ENCODE peak calls at places on chromosomes 12 and 14, in ten cellular contexts. One of them, this sample, is unnamed.

GRCh38 chr14:43410631-43411030 is 1096.5 kb downstream of the FSCB start:
- DNase-seq in T-helper 1 cell: no peak
- DNase-seq in astrocyte: no peak
- DNase-seq in fibroblast of mammary gland: no peak
- DNase-seq in NCI-H1105 treated with DMSO at 0.1 percent for 48 hours: no peak
- DNase-seq in NCI-H2081: no peak
- DNase-seq in memory B cell: no peak
- DNase-seq in mammary epithelial cell: no peak
- DNase-seq in stimulated activated CD8-positive, alpha-beta memory T cell treated with anti-CD3 and anti-CD28 coated beads, Interleukin-2, amount 100 ng/mL, for 1 hour: no peak
- DNase-seq in activated CD4-positive, alpha-beta T cell treated with anti-CD3 and anti-CD28 coated beads, Interleukin-2, amount 10 ng/mL, durations not matched to agents 7 days and 5 days: no peak
- DNase-seq in this sample: no peak

GRCh38 chr12:93387780-93388179 is 10.1 kb downstream of the NUDT4 start:
- DNase-seq in T-helper 1 cell: no peak
- DNase-seq in astrocyte: peak; percentile 77
- DNase-seq in fibroblast of mammary gland: peak; percentile 77
- DNase-seq in NCI-H1105 treated with DMSO at 0.1 percent for 48 hours: no peak
- DNase-seq in NCI-H2081: no peak
- DNase-seq in memory B cell: no peak
- DNase-seq in mammary epithelial cell: peak; percentile 68
- DNase-seq in stimulated activated CD8-positive, alpha-beta memory T cell treated with anti-CD3 and anti-CD28 coated beads, Interleukin-2, amount 100 ng/mL, for 1 hour: no peak
- DNase-seq in activated CD4-positive, alpha-beta T cell treated with anti-CD3 and anti-CD28 coated beads, Interleukin-2, amount 10 ng/mL, durations not matched to agents 7 days and 5 days: no peak
- DNase-seq in this sample: no peak

GRCh38 chr12:43285248-43285647 is 266.8 kb downstream of the ADAMTS20 start:
- DNase-seq in T-helper 1 cell: no peak
- DNase-seq in astrocyte: peak; percentile 98
- DNase-seq in fibroblast of mammary gland: peak; percentile 98
- DNase-seq in NCI-H1105 treated with DMSO at 0.1 percent for 48 hours: no peak
- DNase-seq in NCI-H2081: no peak
- DNase-seq in memory B cell: no peak
- DNase-seq in mammary epithelial cell: peak; percentile 95
- DNase-seq in stimulated activated CD8-positive, alpha-beta memory T cell treated with anti-CD3 and anti-CD28 coated beads, Interleukin-2, amount 100 ng/mL, for 1 hour: no peak
- DNase-seq in activated CD4-positive, alpha-beta T cell treated with anti-CD3 and anti-CD28 coated beads, Interleukin-2, amount 10 ng/mL, durations not matched to agents 7 days and 5 days: no peak
- DNase-seq in this sample: no peak

GRCh38 chr12:69108024-69108423 is 131.3 kb upstream of the CPSF6 start:
- DNase-seq in T-helper 1 cell: no peak
- DNase-seq in astrocyte: peak; percentile 42
- DNase-seq in fibroblast of mammary gland: peak; percentile 8
- DNase-seq in NCI-H1105 treated with DMSO at 0.1 percent for 48 hours: no peak
- DNase-seq in NCI-H2081: no peak
- DNase-seq in memory B cell: no peak
- DNase-seq in mammary epithelial cell: no peak
- DNase-seq in stimulated activated CD8-positive, alpha-beta memory T cell treated with anti-CD3 and anti-CD28 coated beads, Interleukin-2, amount 100 ng/mL, for 1 hour: no peak
- DNase-seq in activated CD4-positive, alpha-beta T cell treated with anti-CD3 and anti-CD28 coated beads, Interleukin-2, amount 10 ng/mL, durations not matched to agents 7 days and 5 days: no peak
- DNase-seq in this sample: no peak

GRCh38 chr14:29016050-29016900 is 249.7 kb downstream of the FOXG1 start:
- DNase-seq in T-helper 1 cell: no peak
- DNase-seq in astrocyte: peak; percentile 16
- DNase-seq in fibroblast of mammary gland: peak; percentile 60
- DNase-seq in NCI-H1105 treated with DMSO at 0.1 percent for 48 hours: peak; percentile 49
- DNase-seq in NCI-H2081: peak; percentile 56
- DNase-seq in memory B cell: no peak
- DNase-seq in mammary epithelial cell: no peak
- DNase-seq in stimulated activated CD8-positive, alpha-beta memory T cell treated with anti-CD3 and anti-CD28 coated beads, Interleukin-2, amount 100 ng/mL, for 1 hour: no peak
- DNase-seq in activated CD4-positive, alpha-beta T cell treated with anti-CD3 and anti-CD28 coated beads, Interleukin-2, amount 10 ng/mL, durations not matched to agents 7 days and 5 days: no peak
- DNase-seq in this sample: peak; percentile 59

GRCh38 chr12:100795193-100796179 is 910 bp downstream of the ANO4 start:
- DNase-seq in T-helper 1 cell: no peak
- DNase-seq in astrocyte: peak; percentile 18
- DNase-seq in fibroblast of mammary gland: no peak
- DNase-seq in NCI-H1105 treated with DMSO at 0.1 percent for 48 hours: peak; percentile 52
- DNase-seq in NCI-H2081: no peak
- DNase-seq in memory B cell: no peak
- DNase-seq in mammary epithelial cell: no peak
- DNase-seq in stimulated activated CD8-positive, alpha-beta memory T cell treated with anti-CD3 and anti-CD28 coated beads, Interleukin-2, amount 100 ng/mL, for 1 hour: no peak
- DNase-seq in activated CD4-positive, alpha-beta T cell treated with anti-CD3 and anti-CD28 coated beads, Interleukin-2, amount 10 ng/mL, durations not matched to agents 7 days and 5 days: no peak
- DNase-seq in this sample: no peak

GRCh38 chr12:43884683-43885410 is 49.0 kb downstream of the TMEM117 start:
- DNase-seq in T-helper 1 cell: no peak
- DNase-seq in astrocyte: no peak
- DNase-seq in fibroblast of mammary gland: no peak
- DNase-seq in NCI-H1105 treated with DMSO at 0.1 percent for 48 hours: peak; percentile 74
- DNase-seq in NCI-H2081: no peak
- DNase-seq in memory B cell: no peak
- DNase-seq in mammary epithelial cell: peak; percentile 87
- DNase-seq in stimulated activated CD8-positive, alpha-beta memory T cell treated with anti-CD3 and anti-CD28 coated beads, Interleukin-2, amount 100 ng/mL, for 1 hour: no peak
- DNase-seq in activated CD4-positive, alpha-beta T cell treated with anti-CD3 and anti-CD28 coated beads, Interleukin-2, amount 10 ng/mL, durations not matched to agents 7 days and 5 days: no peak
- DNase-seq in this sample: no peak

GRCh38 chr14:29216316-29216715 is 449.7 kb downstream of the FOXG1 start:
- DNase-seq in T-helper 1 cell: no peak
- DNase-seq in astrocyte: no peak
- DNase-seq in fibroblast of mammary gland: no peak
- DNase-seq in NCI-H1105 treated with DMSO at 0.1 percent for 48 hours: peak; percentile 100
- DNase-seq in NCI-H2081: peak; percentile 91
- DNase-seq in memory B cell: no peak
- DNase-seq in mammary epithelial cell: no peak
- DNase-seq in stimulated activated CD8-positive, alpha-beta memory T cell treated with anti-CD3 and anti-CD28 coated beads, Interleukin-2, amount 100 ng/mL, for 1 hour: no peak
- DNase-seq in activated CD4-positive, alpha-beta T cell treated with anti-CD3 and anti-CD28 coated beads, Interleukin-2, amount 10 ng/mL, durations not matched to agents 7 days and 5 days: no peak
- DNase-seq in this sample: peak; percentile 94

GRCh38 chr12:88188180-88188579 is 46.1 kb downstream of the TMTC3 start:
- DNase-seq in T-helper 1 cell: no peak
- DNase-seq in astrocyte: peak; percentile 49
- DNase-seq in fibroblast of mammary gland: no peak
- DNase-seq in NCI-H1105 treated with DMSO at 0.1 percent for 48 hours: no peak
- DNase-seq in NCI-H2081: no peak
- DNase-seq in memory B cell: no peak
- DNase-seq in mammary epithelial cell: peak; percentile 31
- DNase-seq in stimulated activated CD8-positive, alpha-beta memory T cell treated with anti-CD3 and anti-CD28 coated beads, Interleukin-2, amount 100 ng/mL, for 1 hour: no peak
- DNase-seq in activated CD4-positive, alpha-beta T cell treated with anti-CD3 and anti-CD28 coated beads, Interleukin-2, amount 10 ng/mL, durations not matched to agents 7 days and 5 days: no peak
- DNase-seq in this sample: no peak

GRCh38 chr12:12267801-12268200 is 957 bp upstream of the LRP6 start:
- DNase-seq in T-helper 1 cell: no peak
- DNase-seq in astrocyte: no peak
- DNase-seq in fibroblast of mammary gland: no peak
- DNase-seq in NCI-H1105 treated with DMSO at 0.1 percent for 48 hours: peak; percentile 59
- DNase-seq in NCI-H2081: peak; percentile 41
- DNase-seq in memory B cell: no peak
- DNase-seq in mammary epithelial cell: no peak
- DNase-seq in stimulated activated CD8-positive, alpha-beta memory T cell treated with anti-CD3 and anti-CD28 coated beads, Interleukin-2, amount 100 ng/mL, for 1 hour: no peak
- DNase-seq in activated CD4-positive, alpha-beta T cell treated with anti-CD3 and anti-CD28 coated beads, Interleukin-2, amount 10 ng/mL, durations not matched to agents 7 days and 5 days: peak; percentile 8
- DNase-seq in this sample: no peak

GRCh38 chr14:30210630-30211029 is 283.0 kb upstream of the PRKD1 start:
- DNase-seq in T-helper 1 cell: no peak
- DNase-seq in astrocyte: peak; percentile 41
- DNase-seq in fibroblast of mammary gland: peak; percentile 79
- DNase-seq in NCI-H1105 treated with DMSO at 0.1 percent for 48 hours: no peak
- DNase-seq in NCI-H2081: no peak
- DNase-seq in memory B cell: no peak
- DNase-seq in mammary epithelial cell: peak; percentile 39
- DNase-seq in stimulated activated CD8-positive, alpha-beta memory T cell treated with anti-CD3 and anti-CD28 coated beads, Interleukin-2, amount 100 ng/mL, for 1 hour: no peak
- DNase-seq in activated CD4-positive, alpha-beta T cell treated with anti-CD3 and anti-CD28 coated beads, Interleukin-2, amount 10 ng/mL, durations not matched to agents 7 days and 5 days: no peak
- DNase-seq in this sample: no peak

GRCh38 chr14:61839452-61839851 is 77.2 kb downstream of the SNAPC1 start:
- DNase-seq in T-helper 1 cell: no peak
- DNase-seq in astrocyte: peak; percentile 12
- DNase-seq in fibroblast of mammary gland: peak; percentile 93
- DNase-seq in NCI-H1105 treated with DMSO at 0.1 percent for 48 hours: no peak
- DNase-seq in NCI-H2081: no peak
- DNase-seq in memory B cell: no peak
- DNase-seq in mammary epithelial cell: no peak
- DNase-seq in stimulated activated CD8-positive, alpha-beta memory T cell treated with anti-CD3 and anti-CD28 coated beads, Interleukin-2, amount 100 ng/mL, for 1 hour: no peak
- DNase-seq in activated CD4-positive, alpha-beta T cell treated with anti-CD3 and anti-CD28 coated beads, Interleukin-2, amount 10 ng/mL, durations not matched to agents 7 days and 5 days: no peak
- DNase-seq in this sample: no peak

GRCh38 chr12:3662516-3662915 is 90.4 kb downstream of the CRACR2A start:
- DNase-seq in T-helper 1 cell: no peak
- DNase-seq in astrocyte: no peak
- DNase-seq in fibroblast of mammary gland: peak; percentile 34
- DNase-seq in NCI-H1105 treated with DMSO at 0.1 percent for 48 hours: no peak
- DNase-seq in NCI-H2081: no peak
- DNase-seq in memory B cell: no peak
- DNase-seq in mammary epithelial cell: peak; percentile 9
- DNase-seq in stimulated activated CD8-positive, alpha-beta memory T cell treated with anti-CD3 and anti-CD28 coated beads, Interleukin-2, amount 100 ng/mL, for 1 hour: no peak
- DNase-seq in activated CD4-positive, alpha-beta T cell treated with anti-CD3 and anti-CD28 coated beads, Interleukin-2, amount 10 ng/mL, durations not matched to agents 7 days and 5 days: no peak
- DNase-seq in this sample: no peak

GRCh38 chr14:80049055-80049454 is 162.2 kb downstream of the DIO2 start:
- DNase-seq in T-helper 1 cell: no peak
- DNase-seq in astrocyte: peak; percentile 6
- DNase-seq in fibroblast of mammary gland: peak; percentile 51
- DNase-seq in NCI-H1105 treated with DMSO at 0.1 percent for 48 hours: no peak
- DNase-seq in NCI-H2081: no peak
- DNase-seq in memory B cell: no peak
- DNase-seq in mammary epithelial cell: no peak
- DNase-seq in stimulated activated CD8-positive, alpha-beta memory T cell treated with anti-CD3 and anti-CD28 coated beads, Interleukin-2, amount 100 ng/mL, for 1 hour: no peak
- DNase-seq in activated CD4-positive, alpha-beta T cell treated with anti-CD3 and anti-CD28 coated beads, Interleukin-2, amount 10 ng/mL, durations not matched to agents 7 days and 5 days: no peak
- DNase-seq in this sample: no peak

GRCh38 chr12:77946541-77947021 is 115.9 kb downstream of the NAV3 start:
- DNase-seq in T-helper 1 cell: no peak
- DNase-seq in astrocyte: peak; percentile 51
- DNase-seq in fibroblast of mammary gland: no peak
- DNase-seq in NCI-H1105 treated with DMSO at 0.1 percent for 48 hours: no peak
- DNase-seq in NCI-H2081: no peak
- DNase-seq in memory B cell: no peak
- DNase-seq in mammary epithelial cell: peak; percentile 10
- DNase-seq in stimulated activated CD8-positive, alpha-beta memory T cell treated with anti-CD3 and anti-CD28 coated beads, Interleukin-2, amount 100 ng/mL, for 1 hour: no peak
- DNase-seq in activated CD4-positive, alpha-beta T cell treated with anti-CD3 and anti-CD28 coated beads, Interleukin-2, amount 10 ng/mL, durations not matched to agents 7 days and 5 days: no peak
- DNase-seq in this sample: no peak

GRCh38 chr14:102317564-102318248 is 1.8 kb upstream of the ZNF839 start:
- DNase-seq in T-helper 1 cell: peak; percentile 11
- DNase-seq in astrocyte: no peak
- DNase-seq in fibroblast of mammary gland: peak; percentile 18
- DNase-seq in NCI-H1105 treated with DMSO at 0.1 percent for 48 hours: peak; percentile 37
- DNase-seq in NCI-H2081: peak; percentile 55
- DNase-seq in memory B cell: no peak
- DNase-seq in mammary epithelial cell: peak; percentile 41
- DNase-seq in stimulated activated CD8-positive, alpha-beta memory T cell treated with anti-CD3 and anti-CD28 coated beads, Interleukin-2, amount 100 ng/mL, for 1 hour: no peak
- DNase-seq in activated CD4-positive, alpha-beta T cell treated with anti-CD3 and anti-CD28 coated beads, Interleukin-2, amount 10 ng/mL, durations not matched to agents 7 days and 5 days: peak; percentile 44
- DNase-seq in this sample: peak; percentile 19

GRCh38 chr14:74217672-74218448 is 21.4 kb upstream of the VSX2 start:
- DNase-seq in T-helper 1 cell: peak; percentile 63
- DNase-seq in astrocyte: peak; percentile 11
- DNase-seq in fibroblast of mammary gland: peak; percentile 47
- DNase-seq in NCI-H1105 treated with DMSO at 0.1 percent for 48 hours: peak; percentile 61
- DNase-seq in NCI-H2081: peak; percentile 62
- DNase-seq in memory B cell: peak; percentile 71
- DNase-seq in mammary epithelial cell: peak; percentile 47
- DNase-seq in stimulated activated CD8-positive, alpha-beta memory T cell treated with anti-CD3 and anti-CD28 coated beads, Interleukin-2, amount 100 ng/mL, for 1 hour: peak; percentile 44
- DNase-seq in activated CD4-positive, alpha-beta T cell treated with anti-CD3 and anti-CD28 coated beads, Interleukin-2, amount 10 ng/mL, durations not matched to agents 7 days and 5 days: peak; percentile 76
- DNase-seq in this sample: peak; percentile 53

GRCh38 chr12:19707948-19708409 is 268.7 kb downstream of the AEBP2 start:
- DNase-seq in T-helper 1 cell: no peak
- DNase-seq in astrocyte: peak; percentile 52
- DNase-seq in fibroblast of mammary gland: peak; percentile 81
- DNase-seq in NCI-H1105 treated with DMSO at 0.1 percent for 48 hours: no peak
- DNase-seq in NCI-H2081: no peak
- DNase-seq in memory B cell: no peak
- DNase-seq in mammary epithelial cell: peak; percentile 67
- DNase-seq in stimulated activated CD8-positive, alpha-beta memory T cell treated with anti-CD3 and anti-CD28 coated beads, Interleukin-2, amount 100 ng/mL, for 1 hour: no peak
- DNase-seq in activated CD4-positive, alpha-beta T cell treated with anti-CD3 and anti-CD28 coated beads, Interleukin-2, amount 10 ng/mL, durations not matched to agents 7 days and 5 days: no peak
- DNase-seq in this sample: no peak

GRCh38 chr14:65433157-65433556 is 20.6 kb downstream of the FUT8 start:
- DNase-seq in T-helper 1 cell: no peak
- DNase-seq in astrocyte: no peak
- DNase-seq in fibroblast of mammary gland: no peak
- DNase-seq in NCI-H1105 treated with DMSO at 0.1 percent for 48 hours: no peak
- DNase-seq in NCI-H2081: no peak
- DNase-seq in memory B cell: no peak
- DNase-seq in mammary epithelial cell: no peak
- DNase-seq in stimulated activated CD8-positive, alpha-beta memory T cell treated with anti-CD3 and anti-CD28 coated beads, Interleukin-2, amount 100 ng/mL, for 1 hour: no peak
- DNase-seq in activated CD4-positive, alpha-beta T cell treated with anti-CD3 and anti-CD28 coated beads, Interleukin-2, amount 10 ng/mL, durations not matched to agents 7 days and 5 days: no peak
- DNase-seq in this sample: no peak

GRCh38 chr12:77720258-77720657 is 110.4 kb upstream of the NAV3 start:
- DNase-seq in T-helper 1 cell: no peak
- DNase-seq in astrocyte: no peak
- DNase-seq in fibroblast of mammary gland: peak; percentile 33
- DNase-seq in NCI-H1105 treated with DMSO at 0.1 percent for 48 hours: peak; percentile 38
- DNase-seq in NCI-H2081: no peak
- DNase-seq in memory B cell: no peak
- DNase-seq in mammary epithelial cell: no peak
- DNase-seq in stimulated activated CD8-positive, alpha-beta memory T cell treated with anti-CD3 and anti-CD28 coated beads, Interleukin-2, amount 100 ng/mL, for 1 hour: no peak
- DNase-seq in activated CD4-positive, alpha-beta T cell treated with anti-CD3 and anti-CD28 coated beads, Interleukin-2, amount 10 ng/mL, durations not matched to agents 7 days and 5 days: no peak
- DNase-seq in this sample: no peak

GRCh38 chr14:103232338-103232808 is 101.7 kb upstream of the EIF5 start:
- DNase-seq in T-helper 1 cell: no peak
- DNase-seq in astrocyte: no peak
- DNase-seq in fibroblast of mammary gland: no peak
- DNase-seq in NCI-H1105 treated with DMSO at 0.1 percent for 48 hours: peak; percentile 32
- DNase-seq in NCI-H2081: peak; percentile 77
- DNase-seq in memory B cell: no peak
- DNase-seq in mammary epithelial cell: no peak
- DNase-seq in stimulated activated CD8-positive, alpha-beta memory T cell treated with anti-CD3 and anti-CD28 coated beads, Interleukin-2, amount 100 ng/mL, for 1 hour: no peak
- DNase-seq in activated CD4-positive, alpha-beta T cell treated with anti-CD3 and anti-CD28 coated beads, Interleukin-2, amount 10 ng/mL, durations not matched to agents 7 days and 5 days: no peak
- DNase-seq in this sample: no peak

GRCh38 chr12:107983871-107984480 is 145.1 kb upstream of the WSCD2 start:
- DNase-seq in T-helper 1 cell: no peak
- DNase-seq in astrocyte: no peak
- DNase-seq in fibroblast of mammary gland: no peak
- DNase-seq in NCI-H1105 treated with DMSO at 0.1 percent for 48 hours: no peak
- DNase-seq in NCI-H2081: no peak
- DNase-seq in memory B cell: no peak
- DNase-seq in mammary epithelial cell: peak; percentile 19
- DNase-seq in stimulated activated CD8-positive, alpha-beta memory T cell treated with anti-CD3 and anti-CD28 coated beads, Interleukin-2, amount 100 ng/mL, for 1 hour: no peak
- DNase-seq in activated CD4-positive, alpha-beta T cell treated with anti-CD3 and anti-CD28 coated beads, Interleukin-2, amount 10 ng/mL, durations not matched to agents 7 days and 5 days: no peak
- DNase-seq in this sample: no peak

GRCh38 chr14:101176535-101177205 is 273.1 kb upstream of the RTL1 start:
- DNase-seq in T-helper 1 cell: no peak
- DNase-seq in astrocyte: no peak
- DNase-seq in fibroblast of mammary gland: no peak
- DNase-seq in NCI-H1105 treated with DMSO at 0.1 percent for 48 hours: no peak
- DNase-seq in NCI-H2081: no peak
- DNase-seq in memory B cell: no peak
- DNase-seq in mammary epithelial cell: no peak
- DNase-seq in stimulated activated CD8-positive, alpha-beta memory T cell treated with anti-CD3 and anti-CD28 coated beads, Interleukin-2, amount 100 ng/mL, for 1 hour: no peak
- DNase-seq in activated CD4-positive, alpha-beta T cell treated with anti-CD3 and anti-CD28 coated beads, Interleukin-2, amount 10 ng/mL, durations not matched to agents 7 days and 5 days: no peak
- DNase-seq in this sample: no peak

GRCh38 chr12:5329118-5329517 is 102.8 kb upstream of the NTF3 start:
- DNase-seq in T-helper 1 cell: no peak
- DNase-seq in astrocyte: no peak
- DNase-seq in fibroblast of mammary gland: no peak
- DNase-seq in NCI-H1105 treated with DMSO at 0.1 percent for 48 hours: no peak
- DNase-seq in NCI-H2081: no peak
- DNase-seq in memory B cell: no peak
- DNase-seq in mammary epithelial cell: no peak
- DNase-seq in stimulated activated CD8-positive, alpha-beta memory T cell treated with anti-CD3 and anti-CD28 coated beads, Interleukin-2, amount 100 ng/mL, for 1 hour: no peak
- DNase-seq in activated CD4-positive, alpha-beta T cell treated with anti-CD3 and anti-CD28 coated beads, Interleukin-2, amount 10 ng/mL, durations not matched to agents 7 days and 5 days: no peak
- DNase-seq in this sample: no peak

GRCh38 chr12:77493311-77493710 is 337.4 kb upstream of the NAV3 start:
- DNase-seq in T-helper 1 cell: no peak
- DNase-seq in astrocyte: no peak
- DNase-seq in fibroblast of mammary gland: peak; percentile 39
- DNase-seq in NCI-H1105 treated with DMSO at 0.1 percent for 48 hours: no peak
- DNase-seq in NCI-H2081: no peak
- DNase-seq in memory B cell: no peak
- DNase-seq in mammary epithelial cell: no peak
- DNase-seq in stimulated activated CD8-positive, alpha-beta memory T cell treated with anti-CD3 and anti-CD28 coated beads, Interleukin-2, amount 100 ng/mL, for 1 hour: no peak
- DNase-seq in activated CD4-positive, alpha-beta T cell treated with anti-CD3 and anti-CD28 coated beads, Interleukin-2, amount 10 ng/mL, durations not matched to agents 7 days and 5 days: no peak
- DNase-seq in this sample: no peak

GRCh38 chr14:40368314-40368713 is 936.1 kb upstream of the FBXO33 start:
- DNase-seq in T-helper 1 cell: no peak
- DNase-seq in astrocyte: no peak
- DNase-seq in fibroblast of mammary gland: no peak
- DNase-seq in NCI-H1105 treated with DMSO at 0.1 percent for 48 hours: peak; percentile 62
- DNase-seq in NCI-H2081: peak; percentile 31
- DNase-seq in memory B cell: no peak
- DNase-seq in mammary epithelial cell: no peak
- DNase-seq in stimulated activated CD8-positive, alpha-beta memory T cell treated with anti-CD3 and anti-CD28 coated beads, Interleukin-2, amount 100 ng/mL, for 1 hour: no peak
- DNase-seq in activated CD4-positive, alpha-beta T cell treated with anti-CD3 and anti-CD28 coated beads, Interleukin-2, amount 10 ng/mL, durations not matched to agents 7 days and 5 days: no peak
- DNase-seq in this sample: no peak

GRCh38 chr14:73491256-73491976 is 683 bp downstream of the RIOX1 start:
- DNase-seq in T-helper 1 cell: peak; percentile 57
- DNase-seq in astrocyte: peak; percentile 65
- DNase-seq in fibroblast of mammary gland: peak; percentile 57
- DNase-seq in NCI-H1105 treated with DMSO at 0.1 percent for 48 hours: peak; percentile 65
- DNase-seq in NCI-H2081: peak; percentile 35
- DNase-seq in memory B cell: peak; percentile 49
- DNase-seq in mammary epithelial cell: peak; percentile 74
- DNase-seq in stimulated activated CD8-positive, alpha-beta memory T cell treated with anti-CD3 and anti-CD28 coated beads, Interleukin-2, amount 100 ng/mL, for 1 hour: peak; percentile 37
- DNase-seq in activated CD4-positive, alpha-beta T cell treated with anti-CD3 and anti-CD28 coated beads, Interleukin-2, amount 10 ng/mL, durations not matched to agents 7 days and 5 days: peak; percentile 70
- DNase-seq in this sample: peak; percentile 30

This sample was measured in NCI-H1092.